ENCODE peak calls at places on chromosomes 3 and 15, in seven cellular contexts. One of them, this sample, is unnamed.

GRCh38 chr15:68383161-68384074 is 48.5 kb downstream of the ITGA11 start:
- DNase-seq in fibroblast of lung: peak; percentile 27
- DNase-seq in psoas muscle: no peak
- DNase-seq in tibial artery: peak; percentile 56
- DNase-seq in IMR-90: peak; percentile 31
- DNase-seq in left lung: no peak
- DNase-seq in hepatocyte: peak; percentile 44
- DNase-seq in this sample: no peak

GRCh38 chr15:101394056-101394630 is 95.4 kb downstream of the PCSK6 start:
- DNase-seq in hepatocyte: no peak
- DNase-seq in IMR-90: no peak
- DNase-seq in fibroblast of lung: no peak
- DNase-seq in tibial artery: peak; percentile 19
- DNase-seq in psoas muscle: no peak
- DNase-seq in left lung: peak; percentile 58
- DNase-seq in this sample: no peak

GRCh38 chr15:57138260-57138895 is 219.9 kb downstream of the TCF12 start:
- DNase-seq in fibroblast of lung: peak; percentile 80
- DNase-seq in left lung: no peak
- DNase-seq in hepatocyte: peak; percentile 71
- DNase-seq in psoas muscle: no peak
- DNase-seq in tibial artery: no peak
- DNase-seq in IMR-90: peak; percentile 82
- DNase-seq in this sample: no peak

GRCh38 chr3:100613721-100614390 is 4.5 kb downstream of the ADGRG7 start:
- DNase-seq in IMR-90: no peak
- DNase-seq in psoas muscle: no peak
- DNase-seq in hepatocyte: no peak
- DNase-seq in tibial artery: no peak
- DNase-seq in left lung: no peak
- DNase-seq in fibroblast of lung: no peak
- DNase-seq in this sample: no peak

GRCh38 chr15:93861956-93862741 is 369.2 kb upstream of the MCTP2 start:
- DNase-seq in fibroblast of lung: no peak
- DNase-seq in tibial artery: peak; percentile 60
- DNase-seq in psoas muscle: no peak
- DNase-seq in left lung: no peak
- DNase-seq in hepatocyte: peak; percentile 15
- DNase-seq in IMR-90: no peak
- DNase-seq in this sample: no peak

GRCh38 chr15:81633889-81634288 is 259.9 kb upstream of the TMC3 start:
- DNase-seq in IMR-90: no peak
- DNase-seq in fibroblast of lung: no peak
- DNase-seq in hepatocyte: no peak
- DNase-seq in tibial artery: no peak
- DNase-seq in psoas muscle: no peak
- DNase-seq in left lung: no peak
- DNase-seq in this sample: no peak

GRCh38 chr3:152574461-152575079 is 260.4 kb upstream of the P2RY1 start:
- DNase-seq in hepatocyte: peak; percentile 61
- DNase-seq in psoas muscle: peak; percentile 49
- DNase-seq in IMR-90: peak; percentile 51
- DNase-seq in fibroblast of lung: peak; percentile 45
- DNase-seq in tibial artery: no peak
- DNase-seq in left lung: no peak
- DNase-seq in this sample: no peak

GRCh38 chr3:192573240-192573639 is 154.1 kb downstream of the FGF12 start:
- DNase-seq in psoas muscle: no peak
- DNase-seq in left lung: no peak
- DNase-seq in tibial artery: no peak
- DNase-seq in IMR-90: no peak
- DNase-seq in hepatocyte: no peak
- DNase-seq in fibroblast of lung: no peak
- DNase-seq in this sample: no peak

GRCh38 chr3:112817782-112818181 is 28.9 kb downstream of the CD200R1L start:
- DNase-seq in fibroblast of lung: no peak
- DNase-seq in left lung: no peak
- DNase-seq in psoas muscle: no peak
- DNase-seq in tibial artery: no peak
- DNase-seq in hepatocyte: no peak
- DNase-seq in IMR-90: no peak
- DNase-seq in this sample: no peak

GRCh38 chr3:52084954-52085730 is 28.8 kb upstream of the DUSP7 start:
- DNase-seq in fibroblast of lung: no peak
- DNase-seq in hepatocyte: no peak
- DNase-seq in IMR-90: no peak
- DNase-seq in psoas muscle: peak; percentile 8
- DNase-seq in left lung: peak; percentile 56
- DNase-seq in tibial artery: no peak
- DNase-seq in this sample: no peak

GRCh38 chr3:149703474-149703873 is 45.6 kb upstream of the WWTR1 start:
- DNase-seq in fibroblast of lung: peak; percentile 11
- DNase-seq in left lung: no peak
- DNase-seq in hepatocyte: no peak
- DNase-seq in psoas muscle: peak; percentile 63
- DNase-seq in IMR-90: peak; percentile 49
- DNase-seq in tibial artery: no peak
- DNase-seq in this sample: no peak

GRCh38 chr3:67335813-67336212 is 318.6 kb downstream of the SUCLG2 start:
- DNase-seq in tibial artery: no peak
- DNase-seq in IMR-90: no peak
- DNase-seq in left lung: no peak
- DNase-seq in psoas muscle: no peak
- DNase-seq in fibroblast of lung: no peak
- DNase-seq in hepatocyte: no peak
- DNase-seq in this sample: no peak

GRCh38 chr3:27545061-27545460 is 60.9 kb upstream of the SLC4A7 start:
- DNase-seq in left lung: no peak
- DNase-seq in tibial artery: no peak
- DNase-seq in psoas muscle: no peak
- DNase-seq in fibroblast of lung: peak; percentile 64
- DNase-seq in IMR-90: no peak
- DNase-seq in hepatocyte: no peak
- DNase-seq in this sample: no peak

GRCh38 chr3:123076496-123077418 is 9.9 kb downstream of the PDIA5 start:
- DNase-seq in fibroblast of lung: no peak
- DNase-seq in left lung: no peak
- DNase-seq in tibial artery: peak; percentile 92
- DNase-seq in IMR-90: no peak
- DNase-seq in psoas muscle: no peak
- DNase-seq in hepatocyte: peak; percentile 41
- DNase-seq in this sample: no peak

GRCh38 chr3:134667956-134668355 is 17.1 kb upstream of the KY start:
- DNase-seq in left lung: no peak
- DNase-seq in tibial artery: no peak
- DNase-seq in fibroblast of lung: no peak
- DNase-seq in psoas muscle: no peak
- DNase-seq in hepatocyte: no peak
- DNase-seq in IMR-90: no peak
- DNase-seq in this sample: no peak

GRCh38 chr3:55416381-55416821 is 70.7 kb downstream of the WNT5A start:
- DNase-seq in fibroblast of lung: peak; percentile 89
- DNase-seq in hepatocyte: peak; percentile 62
- DNase-seq in left lung: no peak
- DNase-seq in tibial artery: no peak
- DNase-seq in IMR-90: peak; percentile 93
- DNase-seq in psoas muscle: no peak
- DNase-seq in this sample: no peak

GRCh38 chr3:196016485-196016884 is 65.4 kb downstream of the TFRC start:
- DNase-seq in left lung: no peak
- DNase-seq in tibial artery: no peak
- DNase-seq in fibroblast of lung: peak; percentile 81
- DNase-seq in IMR-90: peak; percentile 83
- DNase-seq in hepatocyte: no peak
- DNase-seq in psoas muscle: no peak
- DNase-seq in this sample: no peak

GRCh38 chr3:193830791-193831191 is 237.8 kb downstream of the OPA1 start:
- DNase-seq in tibial artery: no peak
- DNase-seq in IMR-90: no peak
- DNase-seq in hepatocyte: no peak
- DNase-seq in left lung: no peak
- DNase-seq in fibroblast of lung: peak; percentile 62
- DNase-seq in psoas muscle: no peak
- DNase-seq in this sample: no peak

GRCh38 chr3:71303627-71304260 is 279.8 kb downstream of the FOXP1 start:
- DNase-seq in IMR-90: no peak
- DNase-seq in hepatocyte: no peak
- DNase-seq in tibial artery: no peak
- DNase-seq in left lung: no peak
- DNase-seq in fibroblast of lung: no peak
- DNase-seq in psoas muscle: no peak
- DNase-seq in this sample: no peak

GRCh38 chr15:37773111-37773860 is 161.2 kb upstream of the TMCO5A start:
- DNase-seq in left lung: no peak
- DNase-seq in fibroblast of lung: peak; percentile 94
- DNase-seq in IMR-90: peak; percentile 89
- DNase-seq in hepatocyte: no peak
- DNase-seq in psoas muscle: no peak
- DNase-seq in tibial artery: no peak
- DNase-seq in this sample: no peak

GRCh38 chr15:45121706-45122417 is 7.7 kb downstream of the DUOXA2 start:
- DNase-seq in IMR-90: peak; percentile 89
- DNase-seq in fibroblast of lung: peak; percentile 93
- DNase-seq in tibial artery: no peak
- DNase-seq in left lung: no peak
- DNase-seq in psoas muscle: no peak
- DNase-seq in hepatocyte: peak; percentile 74
- DNase-seq in this sample: no peak

GRCh38 chr3:11655188-11655928 is 11.6 kb upstream of the VGLL4 start:
- DNase-seq in fibroblast of lung: no peak
- DNase-seq in tibial artery: no peak
- DNase-seq in hepatocyte: no peak
- DNase-seq in psoas muscle: no peak
- DNase-seq in left lung: no peak
- DNase-seq in IMR-90: no peak
- DNase-seq in this sample: no peak

GRCh38 chr3:148528024-148528423 is 169.7 kb upstream of the AGTR1 start:
- DNase-seq in fibroblast of lung: peak; percentile 13
- DNase-seq in tibial artery: no peak
- DNase-seq in psoas muscle: no peak
- DNase-seq in IMR-90: peak; percentile 15
- DNase-seq in hepatocyte: no peak
- DNase-seq in left lung: no peak
- DNase-seq in this sample: no peak

GRCh38 chr3:135034881-135035440 is 239.9 kb downstream of the EPHB1 start:
- DNase-seq in tibial artery: no peak
- DNase-seq in fibroblast of lung: no peak
- DNase-seq in psoas muscle: no peak
- DNase-seq in hepatocyte: no peak
- DNase-seq in IMR-90: no peak
- DNase-seq in left lung: no peak
- DNase-seq in this sample: no peak

GRCh38 chr3:11696054-11696453 is 52.3 kb upstream of the VGLL4 start:
- DNase-seq in tibial artery: no peak
- DNase-seq in hepatocyte: no peak
- DNase-seq in IMR-90: no peak
- DNase-seq in fibroblast of lung: no peak
- DNase-seq in left lung: no peak
- DNase-seq in psoas muscle: no peak
- DNase-seq in this sample: no peak

GRCh38 chr15:89880727-89881126 is 13.1 kb downstream of the AP3S2 start:
- DNase-seq in tibial artery: no peak
- DNase-seq in IMR-90: no peak
- DNase-seq in fibroblast of lung: no peak
- DNase-seq in left lung: no peak
- DNase-seq in psoas muscle: no peak
- DNase-seq in hepatocyte: no peak
- DNase-seq in this sample: no peak
- H3K4me1 ChIP-seq in tibial artery: no peaks in the 10 kb centered on the region
- H3K4me1 ChIP-seq in IMR-90: no peaks in the 10 kb centered on the region
- H3K4me1 ChIP-seq in fibroblast of lung: no peaks in the 10 kb centered on the region
- H3K4me1 ChIP-seq in left lung: no peaks in the 10 kb centered on the region
- H3K4me1 ChIP-seq in psoas muscle: peaks cover 4% of the 10 kb centered on the region
- H3K4me1 ChIP-seq in hepatocyte: no peaks in the 10 kb centered on the region
- H3K4me1 ChIP-seq in this sample: no peaks in the 10 kb centered on the region

DNA sequence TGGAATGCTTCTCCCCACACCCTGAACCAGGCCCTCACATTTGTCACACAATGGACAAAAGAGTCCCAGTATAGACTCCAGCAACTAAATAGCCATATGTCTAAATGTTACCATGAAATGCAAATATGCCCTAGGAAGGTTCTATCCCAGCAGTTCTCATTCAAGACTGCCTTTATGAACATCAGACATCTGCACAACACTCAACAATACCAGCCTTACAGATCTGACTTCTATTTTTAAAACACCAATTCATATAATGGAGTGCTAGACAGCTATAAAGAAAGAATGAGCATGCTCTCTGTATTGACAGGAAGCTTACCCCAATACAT is 7.8 kb downstream of the ITGB5 start:
- DNase-seq in hepatocyte: no peak
- DNase-seq in tibial artery: no peak
- DNase-seq in IMR-90: no peak
- DNase-seq in psoas muscle: no peak
- DNase-seq in fibroblast of lung: no peak
- DNase-seq in left lung: no peak
- DNase-seq in this sample: no peak
- H3K4me3 ChIP-seq in hepatocyte: no peak overlapping the region
- H3K4me3 ChIP-seq in tibial artery: no peak overlapping the region
- H3K4me3 ChIP-seq in IMR-90: no peak overlapping the region
- H3K4me3 ChIP-seq in psoas muscle: no peak overlapping the region
- H3K4me3 ChIP-seq in fibroblast of lung: no peak overlapping the region
- H3K4me3 ChIP-seq in left lung: no peak overlapping the region
- H3K4me3 ChIP-seq in this sample: no peak overlapping the region

DNA sequence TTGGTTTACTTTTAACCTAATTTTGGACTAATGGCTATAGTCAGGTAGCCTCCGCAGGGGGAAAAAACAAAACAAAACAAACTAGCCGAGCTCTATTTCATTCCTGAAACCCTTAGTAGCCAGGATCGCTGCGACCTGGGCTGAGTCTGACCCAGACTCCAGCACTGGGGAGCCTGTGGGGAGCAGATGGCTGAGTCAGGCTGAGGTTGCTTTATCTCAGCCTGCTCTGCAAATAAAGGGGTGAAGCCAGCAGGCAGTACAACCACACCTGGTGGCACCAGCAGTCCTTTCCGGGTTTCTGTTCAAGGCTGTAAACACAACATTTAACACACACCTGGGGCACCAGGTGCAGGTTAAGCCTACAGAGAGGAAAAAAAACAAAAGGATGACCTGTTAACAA is 27.3 kb downstream of the ABHD2 start:
- DNase-seq in IMR-90: no peak
- DNase-seq in left lung: no peak
- DNase-seq in fibroblast of lung: peak; percentile 33
- DNase-seq in hepatocyte: peak; percentile 71
- DNase-seq in tibial artery: peak; percentile 62
- DNase-seq in psoas muscle: no peak
- DNase-seq in this sample: peak; percentile 39
- H3K4me1 ChIP-seq in IMR-90: peaks cover 16% of the 10 kb centered on the region
- H3K4me1 ChIP-seq in left lung: peaks cover 33% of the 10 kb centered on the region
- H3K4me1 ChIP-seq in fibroblast of lung: peaks cover 9% of the 10 kb centered on the region
- H3K4me1 ChIP-seq in hepatocyte: peaks cover 66% of the 10 kb centered on the region
- H3K4me1 ChIP-seq in tibial artery: peaks cover 84% of the 10 kb centered on the region
- H3K4me1 ChIP-seq in psoas muscle: peaks cover 84% of the 10 kb centered on the region
- H3K4me1 ChIP-seq in this sample: no peaks in the 10 kb centered on the region

GRCh38 chr15:60070838-60071493 is 66.9 kb downstream of the FOXB1 start:
- DNase-seq in psoas muscle: no peak
- DNase-seq in tibial artery: no peak
- DNase-seq in left lung: no peak
- DNase-seq in hepatocyte: no peak
- DNase-seq in IMR-90: peak; percentile 82
- DNase-seq in fibroblast of lung: peak; percentile 92
- DNase-seq in this sample: no peak
- H3K4me3 ChIP-seq in psoas muscle: no peak overlapping the region
- H3K4me3 ChIP-seq in tibial artery: no peak overlapping the region
- H3K4me3 ChIP-seq in left lung: no peak overlapping the region
- H3K4me3 ChIP-seq in hepatocyte: no peak overlapping the region
- H3K4me3 ChIP-seq in IMR-90: no peak overlapping the region
- H3K4me3 ChIP-seq in fibroblast of lung: no peak overlapping the region
- H3K4me3 ChIP-seq in this sample: no peak overlapping the region